ENCODE peak calls at places on chromosomes 16 and 17, in seven cellular contexts. W is KG1, D is occipital lobe, B is HTR-8/SVneo, R is Panc1, A is small intestine, Y is prostate gland. F is an unnamed sample.

GRCh38 chr17:13704333-13704732 is 102.6 kb upstream of the HS3ST3A1 start:
- DNase-seq in W (no peak), D (no peak), B (no peak), R (no peak), A (no peak), Y (no peak), F (no peak)

GRCh38 chr17:63550816-63551639 is 751 bp downstream of the DCAF7 start:
- DNase-seq in W (peak; percentile 22), D (no peak), B (peak; percentile 51), R (no peak), A (peak; percentile 35), Y (no peak), F (no peak)

GRCh38 chr16:89357460-89357859 is 132.9 kb downstream of the ANKRD11 start:
- DNase-seq in W (no peak), D (peak; percentile 36), B (no peak), R (no peak), A (peak; percentile 64), Y (no peak), F (no peak)

GRCh38 chr16:7566360-7566759 is 233.7 kb downstream of the RBFOX1 start:
- DNase-seq in W (no peak), D (no peak), B (no peak), R (no peak), A (no peak), Y (no peak), F (no peak)

GRCh38 chr17:1143573-1143972 is 36.2 kb downstream of the ABR start:
- DNase-seq in W (no peak), D (no peak), B (no peak), R (no peak), A (no peak), Y (no peak), F (no peak)

GRCh38 chr17:27349540-27350021 is 55.7 kb downstream of the WSB1 start:
- DNase-seq in W (no peak), D (no peak), B (no peak), R (no peak), A (no peak), Y (no peak), F (no peak)

GRCh38 chr17:63634163-63634562 is 11.9 kb downstream of the MAP3K3 start:
- DNase-seq in W (no peak), D (no peak), B (no peak), R (no peak), A (no peak), Y (no peak), F (no peak)

GRCh38 chr17:49363251-49363650 is 1.2 kb upstream of the ZNF652 start:
- DNase-seq in W (no peak), D (no peak), B (no peak), R (no peak), A (no peak), Y (no peak), F (no peak)

GRCh38 chr16:66472961-66473610 is 46.0 kb downstream of the BEAN1 start:
- DNase-seq in W (no peak), D (no peak), B (no peak), R (no peak), A (no peak), Y (no peak), F (no peak)

GRCh38 chr17:77783991-77784820 is 174.3 kb upstream of the TNRC6C start:
- DNase-seq in W (no peak), D (no peak), B (no peak), R (no peak), A (peak; percentile 18), Y (no peak), F (no peak)

GRCh38 chr16:16110111-16110490 is 113.2 kb downstream of the ABCC6 start:
- DNase-seq in W (no peak), D (no peak), B (no peak), R (no peak), A (no peak), Y (no peak), F (no peak)

GRCh38 chr16:4327782-4328579 is 12.1 kb downstream of the GLIS2 start:
- DNase-seq in W (peak; percentile 63), D (peak; percentile 60), B (no peak), R (no peak), A (peak; percentile 59), Y (peak; percentile 62), F (no peak)

GRCh38 chr17:10169274-10169673 is 29.1 kb downstream of the GAS7 start:
- DNase-seq in W (no peak), D (no peak), B (no peak), R (no peak), A (no peak), Y (no peak), F (no peak)

GRCh38 chr17:75698659-75699058 is 22.6 kb upstream of the ITGB4 start:
- DNase-seq in W (no peak), D (no peak), B (no peak), R (no peak), A (peak; percentile 66), Y (no peak), F (no peak)

GRCh38 chr17:78428842-78429617 is 50.6 kb downstream of the PGS1 start:
- DNase-seq in W (no peak), D (no peak), B (no peak), R (no peak), A (no peak), Y (peak; percentile 68), F (no peak)

GRCh38 chr17:63082273-63082861 is 116.3 kb downstream of the TANC2 start:
- DNase-seq in W (peak; percentile 39), D (no peak), B (peak; percentile 25), R (no peak), A (peak; percentile 14), Y (no peak), F (no peak)

GRCh38 chr17:12078791-12079190 is 58.1 kb downstream of the MAP2K4 start:
- DNase-seq in W (no peak), D (no peak), B (peak; percentile 29), R (no peak), A (no peak), Y (no peak), F (no peak)

GRCh38 chr17:47204722-47205418 is 4.3 kb upstream of the MYL4 start:
- DNase-seq in W (no peak), D (peak; percentile 21), B (no peak), R (no peak), A (peak; percentile 39), Y (no peak), F (no peak)

GRCh38 chr16:7440886-7441400 is 108.3 kb downstream of the RBFOX1 start:
- DNase-seq in W (no peak), D (no peak), B (no peak), R (no peak), A (no peak), Y (no peak), F (no peak)

GRCh38 chr17:74604200-74604599 is 12.1 kb upstream of the CD300LD start:
- DNase-seq in W (no peak), D (no peak), B (no peak), R (no peak), A (no peak), Y (no peak), F (no peak)

GRCh38 chr16:75644240-75645012 is 3.0 kb downstream of the KARS1 start:
- DNase-seq in W (no peak), D (no peak), B (no peak), R (no peak), A (peak; percentile 46), Y (no peak), F (no peak)

GRCh38 chr17:62614142-62614541 is 13.3 kb upstream of the MRC2 start:
- DNase-seq in W (no peak), D (no peak), B (peak; percentile 45), R (no peak), A (no peak), Y (no peak), F (no peak)